ENCODE peak calls at places on chromosome X, in four cellular contexts. One of them, this sample, is unnamed.

GRCh38 chrX:18574591-18574990 is 97.3 kb downstream of the RS1 start:
- DNase-seq in K562: no peak
- DNase-seq in GM12878: no peak
- DNase-seq in H1: no peak
- DNase-seq in this sample: no peak

GRCh38 chrX:57286507-57287251 is at the start of gene FAAH2:
- DNase-seq in K562: peak; percentile 37
- DNase-seq in H1: peak; percentile 55
- DNase-seq in GM12878: peak; percentile 23
- DNase-seq in this sample: no peak

GRCh38 chrX:124028177-124028576 is 66.7 kb downstream of the STAG2 start:
- DNase-seq in GM12878: no peak
- DNase-seq in H1: no peak
- DNase-seq in K562: no peak
- DNase-seq in this sample: no peak

GRCh38 chrX:132490086-132490419 is 1.2 kb upstream of the MBNL3 start:
- DNase-seq in K562: no peak
- DNase-seq in GM12878: no peak
- DNase-seq in H1: no peak
- DNase-seq in this sample: no peak

GRCh38 chrX:9466711-9467110 is 1.9 kb downstream of the TBL1X start:
- DNase-seq in K562: no peak
- DNase-seq in H1: no peak
- DNase-seq in GM12878: no peak
- DNase-seq in this sample: no peak

GRCh38 chrX:66760648-66761047 is 121.8 kb upstream of the EDA2R start:
- DNase-seq in H1: no peak
- DNase-seq in GM12878: no peak
- DNase-seq in K562: peak; percentile 0
- DNase-seq in this sample: no peak

GRCh38 chrX:68753218-68753617 is 75.6 kb upstream of the EFNB1 start:
- DNase-seq in GM12878: no peak
- DNase-seq in K562: no peak
- DNase-seq in H1: no peak
- DNase-seq in this sample: no peak

GRCh38 chrX:17977696-17978095 is 116.6 kb upstream of the RAI2 start:
- DNase-seq in K562: no peak
- DNase-seq in GM12878: no peak
- DNase-seq in H1: no peak
- DNase-seq in this sample: no peak

GRCh38 chrX:104098151-104098808 is 14.0 kb upstream of the ZCCHC18 start:
- DNase-seq in GM12878: no peak
- DNase-seq in H1: no peak
- DNase-seq in K562: peak; percentile 65
- DNase-seq in this sample: peak; percentile 52

GRCh38 chrX:144798972-144799371 is 448.3 kb upstream of the SPANXN1 start:
- DNase-seq in K562: no peak
- DNase-seq in GM12878: no peak
- DNase-seq in H1: no peak
- DNase-seq in this sample: no peak

GRCh38 chrX:386239-386767 is 404 bp downstream of the PPP2R3B start:
- DNase-seq in K562: peak; percentile 20
- DNase-seq in H1: no peak
- DNase-seq in GM12878: no peak
- DNase-seq in this sample: no peak

GRCh38 chrX:17836830-17837229 is 24.3 kb downstream of the RAI2 start:
- DNase-seq in K562: no peak
- DNase-seq in GM12878: no peak
- DNase-seq in H1: no peak
- DNase-seq in this sample: no peak

GRCh38 chrX:23792861-23793553 is 10.0 kb downstream of the SAT1 start:
- DNase-seq in K562: no peak
- DNase-seq in H1: no peak
- DNase-seq in GM12878: no peak
- DNase-seq in this sample: no peak

GRCh38 chrX:23493941-23494374 is 159.3 kb downstream of the PTCHD1 start:
- DNase-seq in H1: no peak
- DNase-seq in GM12878: no peak
- DNase-seq in K562: no peak
- DNase-seq in this sample: no peak

GRCh38 chrX:68832101-68832416 is 3.2 kb downstream of the EFNB1 start:
- DNase-seq in H1: peak; percentile 40
- DNase-seq in GM12878: no peak
- DNase-seq in K562: no peak
- DNase-seq in this sample: peak; percentile 58

GRCh38 chrX:19709812-19710518 is 177.4 kb downstream of the SH3KBP1 start:
- DNase-seq in H1: no peak
- DNase-seq in K562: peak; percentile 5
- DNase-seq in GM12878: no peak
- DNase-seq in this sample: no peak

GRCh38 chrX:15853586-15854079 is 980 bp downstream of the AP1S2 start:
- DNase-seq in K562: peak; percentile 26
- DNase-seq in GM12878: no peak
- DNase-seq in H1: no peak
- DNase-seq in this sample: peak; percentile 15

GRCh38 chrX:7170903-7171302 is 22.9 kb upstream of the PUDP start:
- DNase-seq in GM12878: no peak
- DNase-seq in K562: peak; percentile 64
- DNase-seq in H1: peak; percentile 53
- DNase-seq in this sample: peak; percentile 28

GRCh38 chrX:48083212-48083611 is 11.8 kb upstream of the ZNF630 start:
- DNase-seq in K562: peak; percentile 59
- DNase-seq in H1: peak; percentile 49
- DNase-seq in GM12878: no peak
- DNase-seq in this sample: peak; percentile 68

GRCh38 chrX:10628906-10629305 is 8.5 kb upstream of the MID1 start:
- DNase-seq in H1: no peak
- DNase-seq in GM12878: no peak
- DNase-seq in K562: no peak
- DNase-seq in this sample: no peak

GRCh38 chrX:76428243-76429130 is 977 bp downstream of the MAGEE1 start:
- DNase-seq in H1: peak; percentile 48
- DNase-seq in GM12878: no peak
- DNase-seq in K562: no peak
- DNase-seq in this sample: peak; percentile 4

GRCh38 chrX:23815376-23815775 is 32.4 kb downstream of the SAT1 start:
- DNase-seq in GM12878: no peak
- DNase-seq in K562: no peak
- DNase-seq in H1: no peak
- DNase-seq in this sample: no peak

GRCh38 chrX:102712216-102712966 is at the start of gene GPRASP2:
- DNase-seq in GM12878: no peak
- DNase-seq in K562: peak; percentile 28
- DNase-seq in H1: peak; percentile 62
- DNase-seq in this sample: peak; percentile 74

GRCh38 chrX:130669233-130669632 is 233.8 kb downstream of the ENOX2 start:
- DNase-seq in K562: no peak
- DNase-seq in H1: no peak
- DNase-seq in GM12878: no peak
- DNase-seq in this sample: no peak

GRCh38 chrX:129721414-129721813 is 17.4 kb upstream of the XPNPEP2 start:
- DNase-seq in H1: no peak
- DNase-seq in K562: no peak
- DNase-seq in GM12878: no peak
- DNase-seq in this sample: no peak

GRCh38 chrX:154417157-154417556 is 5.8 kb downstream of the TAFAZZIN start:
- DNase-seq in K562: no peak
- DNase-seq in GM12878: no peak
- DNase-seq in H1: no peak
- DNase-seq in this sample: peak; percentile 69

GRCh38 chrX:16666541-16666940 is 16.6 kb downstream of the S100G start:
- DNase-seq in GM12878: no peak
- DNase-seq in K562: no peak
- DNase-seq in H1: no peak
- DNase-seq in this sample: no peak

GRCh38 chrX:104972737-104973136 is 247.8 kb downstream of the TEX13A start:
- DNase-seq in H1: no peak
- DNase-seq in K562: no peak
- DNase-seq in GM12878: no peak
- DNase-seq in this sample: no peak

GRCh38 chrX:53571494-53571893 is 115.0 kb downstream of the HUWE1 start:
- DNase-seq in K562: no peak
- DNase-seq in GM12878: no peak
- DNase-seq in H1: no peak
- DNase-seq in this sample: no peak

GRCh38 chrX:68846536-68846935 is 17.7 kb downstream of the EFNB1 start:
- DNase-seq in GM12878: no peak
- DNase-seq in K562: no peak
- DNase-seq in H1: peak; percentile 55
- DNase-seq in this sample: no peak

GRCh38 chrX:109966246-109966645 is 36.7 kb upstream of the TMEM164 start:
- DNase-seq in K562: no peak
- DNase-seq in GM12878: no peak
- DNase-seq in H1: no peak
- DNase-seq in this sample: no peak

GRCh38 chrX:103418811-103419210 is 42.5 kb downstream of the BEX3 start:
- DNase-seq in K562: no peak
- DNase-seq in H1: no peak
- DNase-seq in GM12878: no peak
- DNase-seq in this sample: no peak

GRCh38 chrX:136146614-136147319 is 566 bp upstream of the FHL1 start:
- DNase-seq in GM12878: no peak
- DNase-seq in H1: peak; percentile 51
- DNase-seq in K562: no peak
- DNase-seq in this sample: no peak

GRCh38 chrX:102746134-102746584 is 25.6 kb downstream of the GPRASP3 start:
- DNase-seq in H1: peak; percentile 62
- DNase-seq in GM12878: no peak
- DNase-seq in K562: no peak
- DNase-seq in this sample: peak; percentile 62

GRCh38 chrX:69313622-69314290 is 148.5 kb upstream of the PJA1 start:
- DNase-seq in H1: peak; percentile 34
- DNase-seq in K562: no peak
- DNase-seq in GM12878: no peak
- DNase-seq in this sample: peak; percentile 8

GRCh38 chrX:97132654-97133415 is 249.1 kb downstream of the RPA4 start:
- DNase-seq in H1: no peak
- DNase-seq in K562: no peak
- DNase-seq in GM12878: no peak
- DNase-seq in this sample: no peak

DNA sequence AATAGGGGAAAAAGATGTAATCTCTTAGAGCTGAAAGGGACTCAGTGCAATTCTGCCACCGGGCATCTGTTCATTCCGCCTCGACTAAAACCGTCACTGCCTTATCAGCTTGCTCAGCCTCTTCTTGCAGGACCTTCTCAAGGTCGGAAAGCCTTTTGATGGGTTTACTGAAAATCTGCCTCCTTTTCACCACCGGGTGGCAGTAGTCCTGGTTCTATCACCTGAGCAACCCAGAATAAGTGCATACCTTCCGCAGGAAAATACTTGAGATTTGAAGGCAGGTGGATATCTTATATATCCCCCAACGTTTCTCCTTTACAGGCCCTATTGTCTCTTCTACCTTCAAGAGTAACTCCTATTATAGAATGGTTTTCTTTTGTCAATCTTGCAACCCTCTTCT is 103.4 kb upstream of the PAK3 start:
- DNase-seq in GM12878: no peak
- DNase-seq in H1: no peak
- DNase-seq in K562: peak; percentile 23
- DNase-seq in this sample: peak; percentile 24
- TF ChIP-seq NRF1 in GM12878: no peak
- TF ChIP-seq NRF1 in H1: no peak
- TF ChIP-seq NRF1 in K562: no peak
- TF ChIP-seq NRF1 in this sample: no peak

GRCh38 chrX:40392599-40392998 is 188.2 kb upstream of the ATP6AP2 start:
- DNase-seq in H1: no peak
- DNase-seq in GM12878: no peak
- DNase-seq in K562: no peak
- DNase-seq in this sample: no peak

GRCh38 chrX:40383969-40384368 is 196.8 kb upstream of the ATP6AP2 start:
- DNase-seq in GM12878: no peak
- DNase-seq in H1: no peak
- DNase-seq in K562: no peak
- DNase-seq in this sample: no peak

GRCh38 chrX:40389555-40389954 is 191.2 kb upstream of the ATP6AP2 start:
- DNase-seq in H1: no peak
- DNase-seq in GM12878: no peak
- DNase-seq in K562: no peak
- DNase-seq in this sample: no peak

GRCh38 chrX:40391662-40392061 is 189.1 kb upstream of the ATP6AP2 start:
- DNase-seq in H1: no peak
- DNase-seq in K562: no peak
- DNase-seq in GM12878: no peak
- DNase-seq in this sample: no peak

GRCh38 chrX:40388441-40388840 is 192.3 kb upstream of the ATP6AP2 start:
- DNase-seq in GM12878: no peak
- DNase-seq in K562: no peak
- DNase-seq in H1: no peak
- DNase-seq in this sample: no peak
- TF ChIP-seq NRF1 in GM12878: no peak
- TF ChIP-seq NRF1 in K562: no peak
- TF ChIP-seq NRF1 in H1: no peak
- TF ChIP-seq NRF1 in this sample: no peak

DNA sequence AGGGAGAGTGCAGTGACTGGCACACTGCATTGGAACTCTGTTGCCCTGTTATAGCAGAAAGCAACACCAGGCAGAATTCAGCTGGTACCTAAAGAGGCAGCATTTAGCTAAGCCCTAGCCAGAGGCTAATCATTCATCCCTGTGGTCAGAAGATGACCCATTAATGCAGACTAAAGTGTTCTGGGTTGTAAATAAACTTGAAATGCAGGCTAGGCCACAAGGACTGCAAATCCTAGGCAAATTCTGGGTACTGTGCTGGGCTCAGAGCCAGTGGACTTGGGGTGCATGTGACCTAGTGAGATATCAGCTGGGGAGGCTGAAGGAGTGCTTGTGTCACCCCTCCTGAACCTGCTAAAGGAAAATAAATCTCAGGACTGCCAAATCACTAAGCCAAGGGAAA is 91.2 kb downstream of the LPAR4 start:
- DNase-seq in H1: no peak
- DNase-seq in GM12878: no peak
- DNase-seq in K562: no peak
- DNase-seq in this sample: no peak
- TF ChIP-seq NRF1 in H1: no peak
- TF ChIP-seq NRF1 in GM12878: no peak
- TF ChIP-seq NRF1 in K562: no peak
- TF ChIP-seq NRF1 in this sample: no peak

DNA sequence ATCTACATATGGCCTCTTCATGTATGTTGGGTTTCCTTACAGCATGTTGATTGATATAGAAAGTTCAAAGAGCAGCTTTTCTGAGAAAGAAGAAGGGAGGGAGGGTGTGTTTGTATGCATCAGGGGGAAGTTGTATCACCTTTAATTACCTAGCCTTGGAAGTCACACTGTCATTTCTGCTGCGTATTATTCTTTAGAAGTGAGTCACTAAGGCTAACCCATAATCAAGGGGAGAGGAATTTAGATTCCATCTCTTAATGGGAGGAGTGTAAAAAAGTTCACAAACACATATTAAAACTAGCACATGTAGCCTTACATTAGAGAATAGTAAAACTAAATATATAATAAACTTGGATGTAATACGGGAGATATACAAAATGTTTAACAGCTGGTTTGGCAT is 86.5 kb upstream of the CBLL2 start:
- DNase-seq in H1: no peak
- DNase-seq in GM12878: no peak
- DNase-seq in K562: no peak
- DNase-seq in this sample: no peak
- TF ChIP-seq NRF1 in H1: no peak
- TF ChIP-seq NRF1 in GM12878: no peak
- TF ChIP-seq NRF1 in K562: no peak
- TF ChIP-seq NRF1 in this sample: no peak

This sample was measured in SK-N-SH.